ENCODE peak calls at places on chromosome 9, in six cellular contexts. One of them, this sample, is unnamed.

GRCh38 chr9:93262537-93263310 is 78.8 kb downstream of the WNK2 start:
- DNase-seq in nucleus accumbens: no peak
- DNase-seq in fibroblast of gingiva: no peak
- DNase-seq in NCI-H2107: no peak
- DNase-seq in amniotic stem cell: no peak
- DNase-seq in stimulated activated CD8-positive, alpha-beta memory T cell treated with anti-CD3 and anti-CD28 coated beads, Interleukin-7, amount 100 ng/mL, for 24 hours: no peak
- DNase-seq in this sample: no peak

GRCh38 chr9:92147030-92147853 is 32.0 kb upstream of the SPTLC1 start:
- DNase-seq in nucleus accumbens: no peak
- DNase-seq in fibroblast of gingiva: peak; percentile 74
- DNase-seq in NCI-H2107: no peak
- DNase-seq in amniotic stem cell: peak; percentile 58
- DNase-seq in stimulated activated CD8-positive, alpha-beta memory T cell treated with anti-CD3 and anti-CD28 coated beads, Interleukin-7, amount 100 ng/mL, for 24 hours: no peak
- DNase-seq in this sample: no peak

GRCh38 chr9:133144887-133145466 is 18.7 kb downstream of the GBGT1 start:
- DNase-seq in nucleus accumbens: no peak
- DNase-seq in fibroblast of gingiva: no peak
- DNase-seq in NCI-H2107: no peak
- DNase-seq in amniotic stem cell: no peak
- DNase-seq in stimulated activated CD8-positive, alpha-beta memory T cell treated with anti-CD3 and anti-CD28 coated beads, Interleukin-7, amount 100 ng/mL, for 24 hours: no peak
- DNase-seq in this sample: no peak

GRCh38 chr9:112841261-112841660 is 49.4 kb downstream of the SLC46A2 start:
- DNase-seq in nucleus accumbens: no peak
- DNase-seq in fibroblast of gingiva: no peak
- DNase-seq in NCI-H2107: no peak
- DNase-seq in amniotic stem cell: no peak
- DNase-seq in stimulated activated CD8-positive, alpha-beta memory T cell treated with anti-CD3 and anti-CD28 coated beads, Interleukin-7, amount 100 ng/mL, for 24 hours: no peak
- DNase-seq in this sample: peak; percentile 54

GRCh38 chr9:117268847-117269452 is 145.9 kb downstream of the ASTN2 start:
- DNase-seq in nucleus accumbens: no peak
- DNase-seq in fibroblast of gingiva: no peak
- DNase-seq in NCI-H2107: no peak
- DNase-seq in amniotic stem cell: no peak
- DNase-seq in stimulated activated CD8-positive, alpha-beta memory T cell treated with anti-CD3 and anti-CD28 coated beads, Interleukin-7, amount 100 ng/mL, for 24 hours: no peak
- DNase-seq in this sample: no peak

GRCh38 chr9:37302277-37302676 is 120.2 kb upstream of the GRHPR start:
- DNase-seq in nucleus accumbens: no peak
- DNase-seq in fibroblast of gingiva: no peak
- DNase-seq in NCI-H2107: no peak
- DNase-seq in amniotic stem cell: no peak
- DNase-seq in stimulated activated CD8-positive, alpha-beta memory T cell treated with anti-CD3 and anti-CD28 coated beads, Interleukin-7, amount 100 ng/mL, for 24 hours: no peak
- DNase-seq in this sample: no peak

GRCh38 chr9:134024828-134025605 is at the start of gene BRD3OS:
- DNase-seq in nucleus accumbens: peak; percentile 97
- DNase-seq in fibroblast of gingiva: peak; percentile 100
- DNase-seq in NCI-H2107: peak; percentile 91
- DNase-seq in amniotic stem cell: peak; percentile 100
- DNase-seq in stimulated activated CD8-positive, alpha-beta memory T cell treated with anti-CD3 and anti-CD28 coated beads, Interleukin-7, amount 100 ng/mL, for 24 hours: peak; percentile 80
- DNase-seq in this sample: peak; percentile 92

GRCh38 chr9:79166005-79166404 is 405.8 kb upstream of the TLE4 start:
- DNase-seq in nucleus accumbens: no peak
- DNase-seq in fibroblast of gingiva: no peak
- DNase-seq in NCI-H2107: no peak
- DNase-seq in amniotic stem cell: no peak
- DNase-seq in stimulated activated CD8-positive, alpha-beta memory T cell treated with anti-CD3 and anti-CD28 coated beads, Interleukin-7, amount 100 ng/mL, for 24 hours: no peak
- DNase-seq in this sample: peak; percentile 4

GRCh38 chr9:96021616-96022444 is 146.3 kb downstream of the ERCC6L2 start:
- DNase-seq in nucleus accumbens: peak; percentile 64
- DNase-seq in fibroblast of gingiva: no peak
- DNase-seq in NCI-H2107: no peak
- DNase-seq in amniotic stem cell: no peak
- DNase-seq in stimulated activated CD8-positive, alpha-beta memory T cell treated with anti-CD3 and anti-CD28 coated beads, Interleukin-7, amount 100 ng/mL, for 24 hours: no peak
- DNase-seq in this sample: peak; percentile 68

GRCh38 chr9:137372693-137373610 is 50.0 kb downstream of the EXD3 start:
- DNase-seq in nucleus accumbens: no peak
- DNase-seq in fibroblast of gingiva: no peak
- DNase-seq in NCI-H2107: no peak
- DNase-seq in amniotic stem cell: no peak
- DNase-seq in stimulated activated CD8-positive, alpha-beta memory T cell treated with anti-CD3 and anti-CD28 coated beads, Interleukin-7, amount 100 ng/mL, for 24 hours: no peak
- DNase-seq in this sample: peak; percentile 62